ENCODE peak calls at places on chromosomes 1 and 21, in six cellular contexts. H is upper lobe of right lung, V is fibroblast of the aortic adventitia, J is lower lobe of right lung, G is NB4, E is astrocyte of the spinal cord. O is an unnamed sample.
A peak's percentile ranks its signal among the peaks of the same experiment; 100 is the strongest.

GRCh38 chr1:205228052-205228451 is 306 bp downstream of the TMCC2 start:
- DNase-seq in J (no peak), H (no peak), E (no peak), V (no peak), G (peak; percentile 21), O (peak; percentile 50)

GRCh38 chr1:210741564-210741963 is 392.4 kb downstream of the KCNH1 start:
- DNase-seq in J (no peak), H (no peak), V (no peak), E (no peak), G (no peak), O (no peak)

GRCh38 chr21:42644223-42645208 is 8.9 kb upstream of the PDE9A start:
- DNase-seq in E (peak; percentile 9), J (peak; percentile 26), G (no peak), H (no peak), V (peak; percentile 42), O (no peak)

GRCh38 chr1:2459757-2460156 is 16.3 kb upstream of the PLCH2 start:
- DNase-seq in G (no peak), H (no peak), E (peak; percentile 30), J (no peak), V (peak; percentile 34), O (no peak)

GRCh38 chr21:15000076-15000475 is 64.7 kb downstream of the NRIP1 start:
- DNase-seq in J (no peak), V (peak; percentile 44), E (peak; percentile 81), G (no peak), H (no peak), O (no peak)

GRCh38 chr1:220241072-220241663 is 31.1 kb downstream of the RAB3GAP2 start:
- DNase-seq in E (no peak), J (no peak), V (no peak), G (no peak), H (no peak), O (no peak)

GRCh38 chr1:68620575-68620974 is 123.7 kb upstream of the DEPDC1 start:
- DNase-seq in J (no peak), V (no peak), E (no peak), H (no peak), G (no peak), O (no peak)

GRCh38 chr1:215132156-215132555 is 49.6 kb downstream of the KCNK2 start:
- DNase-seq in E (peak; percentile 32), J (no peak), V (peak; percentile 38), G (no peak), H (no peak), O (no peak)

GRCh38 chr21:23740463-23740862 is 1866.8 kb downstream of the MRPL39 start:
- DNase-seq in V (no peak), J (no peak), E (no peak), G (no peak), H (no peak), O (no peak)

GRCh38 chr1:38728176-38728908 is 131.2 kb downstream of the RRAGC start:
- DNase-seq in V (peak; percentile 70), G (no peak), E (peak; percentile 72), H (no peak), J (no peak), O (no peak)

GRCh38 chr1:53061123-53061858 is 722 bp upstream of the PODN start:
- DNase-seq in H (peak; percentile 66), E (no peak), J (peak; percentile 46), G (no peak), V (peak; percentile 67), O (no peak)

GRCh38 chr1:160413716-160414115 is 13.4 kb downstream of the VANGL2 start:
- DNase-seq in J (no peak), G (no peak), V (no peak), E (no peak), H (no peak), O (no peak)

GRCh38 chr1:173477286-173478098 is at the start of gene PRDX6:
- DNase-seq in G (peak; percentile 87), H (no peak), V (peak; percentile 73), E (peak; percentile 80), J (peak; percentile 92), O (no peak)

GRCh38 chr1:116105996-116106395 is 5.2 kb upstream of the MAB21L3 start:
- DNase-seq in J (no peak), E (no peak), V (no peak), G (no peak), H (no peak), O (no peak)

GRCh38 chr1:172533511-172534116 is 664 bp downstream of the SUCO start:
- DNase-seq in J (peak; percentile 45), V (peak; percentile 26), E (peak; percentile 45), G (peak; percentile 62), H (no peak), O (peak; percentile 7)

GRCh38 chr1:11999236-11999635 is 19.0 kb downstream of the MFN2 start:
- DNase-seq in H (no peak), G (no peak), V (no peak), J (no peak), E (no peak), O (no peak)

GRCh38 chr1:193211539-193211938 is 25.1 kb upstream of the B3GALT2 start:
- DNase-seq in J (no peak), V (peak; percentile 73), H (no peak), G (no peak), E (peak; percentile 76), O (no peak)

GRCh38 chr1:228163776-228164534 is 1.6 kb upstream of the IBA57 start:
- DNase-seq in V (no peak), J (peak; percentile 43), H (no peak), G (no peak), E (no peak), O (no peak)

GRCh38 chr1:227793948-227794812 is 21.3 kb upstream of the PRSS38 start:
- DNase-seq in V (peak; percentile 92), J (peak; percentile 50), H (peak; percentile 68), E (peak; percentile 90), G (no peak), O (peak; percentile 5)

GRCh38 chr21:15706686-15707085 is 23.1 kb upstream of the USP25 start:
- DNase-seq in V (peak; percentile 100), E (peak; percentile 89), H (no peak), G (peak; percentile 26), J (no peak), O (no peak)

GRCh38 chr1:76546354-76546933 is 320.8 kb upstream of the ST6GALNAC5 start:
- DNase-seq in H (no peak), G (no peak), E (no peak), V (no peak), J (no peak), O (no peak)

GRCh38 chr1:118247593-118247992 is 62.6 kb upstream of the SPAG17 start:
- DNase-seq in H (no peak), J (no peak), G (peak; percentile 19), V (peak; percentile 14), E (no peak), O (peak; percentile 18)

GRCh38 chr1:26165126-26165892 is 3.5 kb downstream of the C1orf232 start:
- DNase-seq in J (no peak), V (no peak), G (no peak), H (no peak), E (no peak), O (no peak)

GRCh38 chr1:112636597-112637256 is 17.1 kb downstream of the CAPZA1 start:
- DNase-seq in H (no peak), E (no peak), J (no peak), G (no peak), V (no peak), O (peak; percentile 48)

GRCh38 chr21:40752125-40752524 is 94.8 kb downstream of the DSCAM start:
- DNase-seq in H (no peak), G (no peak), E (no peak), J (no peak), V (no peak), O (no peak)

GRCh38 chr1:14109276-14109635 is 409.3 kb downstream of the PRDM2 start:
- DNase-seq in H (no peak), G (no peak), E (no peak), V (no peak), J (no peak), O (no peak)

GRCh38 chr1:14677291-14677690 is 78.8 kb downstream of the KAZN start:
- DNase-seq in J (no peak), V (no peak), H (no peak), G (no peak), E (no peak), O (no peak)

GRCh38 chr1:51955797-51956527 is 34.5 kb downstream of the RAB3B start:
- DNase-seq in E (no peak), V (no peak), H (no peak), J (no peak), G (no peak), O (no peak)

GRCh38 chr1:24022611-24023359 is 42.7 kb upstream of the SRSF10 start:
- DNase-seq in J (no peak), V (peak; percentile 86), G (no peak), H (no peak), E (peak; percentile 91), O (no peak)

GRCh38 chr1:230698130-230698529 is 15.8 kb downstream of the AGT start:
- DNase-seq in G (no peak), J (no peak), V (no peak), H (no peak), E (no peak), O (no peak)

GRCh38 chr1:182299728-182300581 is 91.6 kb downstream of the GLUL start:
- DNase-seq in J (peak; percentile 61), G (peak; percentile 94), E (peak; percentile 9), V (peak; percentile 36), H (peak; percentile 66), O (no peak)

GRCh38 chr1:207822124-207822601 is 70.3 kb downstream of the CD46 start:
- DNase-seq in G (no peak), V (no peak), E (no peak), H (peak; percentile 48), J (no peak), O (peak; percentile 87)

GRCh38 chr1:22207605-22208264 is 64.8 kb upstream of the WNT4 start:
- DNase-seq in J (no peak), V (no peak), H (no peak), E (no peak), G (no peak), O (no peak)

GRCh38 chr1:1157914-1158710 is 15.6 kb upstream of the TTLL10 start:
- DNase-seq in H (peak; percentile 82), E (peak; percentile 10), G (peak; percentile 46), J (peak; percentile 77), V (peak; percentile 8), O (peak; percentile 88)

GRCh38 chr1:245599413-245600174 is 444.8 kb downstream of the KIF26B start:
- DNase-seq in E (peak; percentile 88), G (peak; percentile 90), J (no peak), H (no peak), V (peak; percentile 99), O (no peak)

GRCh38 chr1:109773203-109773899 is 9.6 kb upstream of the EPS8L3 start:
- DNase-seq in V (peak; percentile 91), J (peak; percentile 86), E (peak; percentile 83), H (peak; percentile 88), G (peak; percentile 88), O (peak; percentile 82)
- TF ChIP-seq CTCF in V (peak; percentile 94), J (peak; percentile 91), E (peak; percentile 94), H (peak; percentile 87), G (peak; percentile 90), O (peak; percentile 91)

GRCh38 chr1:39895731-39896480 is 5.8 kb downstream of the MYCL start:
- DNase-seq in H (no peak), V (peak; percentile 52), J (no peak), E (no peak), G (no peak), O (no peak)
- TF ChIP-seq CTCF in H (no peak), V (no peak), J (no peak), E (no peak), G (no peak), O (no peak)

GRCh38 chr1:6486433-6487011 is 4.9 kb downstream of the PLEKHG5 start:
- DNase-seq in H (peak; percentile 94), G (peak; percentile 85), E (peak; percentile 80), J (peak; percentile 90), V (peak; percentile 83), O (peak; percentile 92)
- TF ChIP-seq CTCF in H (peak; percentile 91), G (peak; percentile 92), E (peak; percentile 95), J (peak; percentile 94), V (peak; percentile 93), O (peak; percentile 92)

GRCh38 chr1:42266253-42267135 is 68.5 kb downstream of the FOXJ3 start:
- DNase-seq in J (no peak), E (peak; percentile 11), V (no peak), G (no peak), H (no peak), O (no peak)
- TF ChIP-seq CTCF in J (no peak), E (no peak), V (no peak), G (no peak), H (no peak), O (no peak)

O was measured in GM13977.